ENCODE peak calls at places on chromosomes 6 and 20, in seven cellular contexts. One of them, this sample, is unnamed.
A peak's percentile ranks its signal among the peaks of the same experiment; 100 is the strongest.

GRCh38 chr6:154154389-154154967 is 115.4 kb downstream of the OPRM1 start:
- DNase-seq in cardiac muscle cell: peak; percentile 83
- DNase-seq in tibial nerve: peak; percentile 76
- DNase-seq in K562: peak; percentile 49
- DNase-seq in tibial artery: no peak
- DNase-seq in CD4-positive, alpha-beta T cell: peak; percentile 40
- DNase-seq in breast epithelium: peak; percentile 38
- DNase-seq in this sample: peak; percentile 40

GRCh38 chr6:26215200-26216014 is 128.2 kb downstream of the HFE start:
- DNase-seq in cardiac muscle cell: peak; percentile 37
- DNase-seq in tibial nerve: no peak
- DNase-seq in K562: no peak
- DNase-seq in tibial artery: no peak
- DNase-seq in CD4-positive, alpha-beta T cell: no peak
- DNase-seq in breast epithelium: no peak
- DNase-seq in this sample: no peak

GRCh38 chr6:46876126-46876525 is 45.6 kb downstream of the ADGRF5 start:
- DNase-seq in cardiac muscle cell: no peak
- DNase-seq in tibial nerve: no peak
- DNase-seq in K562: no peak
- DNase-seq in tibial artery: no peak
- DNase-seq in CD4-positive, alpha-beta T cell: no peak
- DNase-seq in breast epithelium: peak; percentile 87
- DNase-seq in this sample: no peak

GRCh38 chr20:33733654-33734576 is 2.1 kb downstream of the ZNF341 start:
- DNase-seq in cardiac muscle cell: no peak
- DNase-seq in tibial nerve: peak; percentile 34
- DNase-seq in K562: no peak
- DNase-seq in tibial artery: no peak
- DNase-seq in CD4-positive, alpha-beta T cell: no peak
- DNase-seq in breast epithelium: peak; percentile 48
- DNase-seq in this sample: no peak

GRCh38 chr6:106799008-106799952 is 169.9 kb downstream of the QRSL1 start:
- DNase-seq in cardiac muscle cell: peak; percentile 34
- DNase-seq in tibial nerve: no peak
- DNase-seq in K562: no peak
- DNase-seq in tibial artery: no peak
- DNase-seq in CD4-positive, alpha-beta T cell: no peak
- DNase-seq in breast epithelium: peak; percentile 54
- DNase-seq in this sample: no peak

GRCh38 chr6:112502348-112503130 is 155.4 kb downstream of the RFPL4B start:
- DNase-seq in cardiac muscle cell: no peak
- DNase-seq in tibial nerve: no peak
- DNase-seq in K562: no peak
- DNase-seq in tibial artery: no peak
- DNase-seq in CD4-positive, alpha-beta T cell: no peak
- DNase-seq in breast epithelium: no peak
- DNase-seq in this sample: no peak

GRCh38 chr20:9808166-9808565 is 30.7 kb downstream of the PAK5 start:
- DNase-seq in cardiac muscle cell: no peak
- DNase-seq in tibial nerve: no peak
- DNase-seq in K562: no peak
- DNase-seq in tibial artery: no peak
- DNase-seq in CD4-positive, alpha-beta T cell: no peak
- DNase-seq in breast epithelium: no peak
- DNase-seq in this sample: no peak

GRCh38 chr20:5844063-5844681 is 94.0 kb downstream of the SHLD1 start:
- DNase-seq in cardiac muscle cell: no peak
- DNase-seq in tibial nerve: no peak
- DNase-seq in K562: no peak
- DNase-seq in tibial artery: no peak
- DNase-seq in CD4-positive, alpha-beta T cell: peak; percentile 26
- DNase-seq in breast epithelium: no peak
- DNase-seq in this sample: no peak

GRCh38 chr20:42255820-42256219 is 637.6 kb upstream of the CHD6 start:
- DNase-seq in cardiac muscle cell: no peak
- DNase-seq in tibial nerve: no peak
- DNase-seq in K562: no peak
- DNase-seq in tibial artery: no peak
- DNase-seq in CD4-positive, alpha-beta T cell: no peak
- DNase-seq in breast epithelium: peak; percentile 17
- DNase-seq in this sample: no peak

GRCh38 chr20:21246143-21246542 is 57.0 kb upstream of the XRN2 start:
- DNase-seq in cardiac muscle cell: no peak
- DNase-seq in tibial nerve: no peak
- DNase-seq in K562: no peak
- DNase-seq in tibial artery: no peak
- DNase-seq in CD4-positive, alpha-beta T cell: no peak
- DNase-seq in breast epithelium: no peak
- DNase-seq in this sample: no peak

GRCh38 chr6:3746696-3747095 is 4.8 kb downstream of the PXDC1 start:
- DNase-seq in cardiac muscle cell: no peak
- DNase-seq in tibial nerve: no peak
- DNase-seq in K562: no peak
- DNase-seq in tibial artery: peak; percentile 62
- DNase-seq in CD4-positive, alpha-beta T cell: no peak
- DNase-seq in breast epithelium: no peak
- DNase-seq in this sample: no peak

GRCh38 chr6:12060780-12061619 is 48.9 kb downstream of the HIVEP1 start:
- DNase-seq in cardiac muscle cell: no peak
- DNase-seq in tibial nerve: peak; percentile 50
- DNase-seq in K562: peak; percentile 50
- DNase-seq in tibial artery: peak; percentile 72
- DNase-seq in CD4-positive, alpha-beta T cell: peak; percentile 35
- DNase-seq in breast epithelium: peak; percentile 24
- DNase-seq in this sample: no peak

GRCh38 chr20:37095108-37095608 is 639 bp downstream of the RBL1 start:
- DNase-seq in cardiac muscle cell: no peak
- DNase-seq in tibial nerve: no peak
- DNase-seq in K562: peak; percentile 29
- DNase-seq in tibial artery: no peak
- DNase-seq in CD4-positive, alpha-beta T cell: peak; percentile 34
- DNase-seq in breast epithelium: no peak
- DNase-seq in this sample: peak; percentile 27

GRCh38 chr20:6863798-6864201 is 96.3 kb downstream of the BMP2 start:
- DNase-seq in cardiac muscle cell: no peak
- DNase-seq in tibial nerve: no peak
- DNase-seq in K562: no peak
- DNase-seq in tibial artery: no peak
- DNase-seq in CD4-positive, alpha-beta T cell: no peak
- DNase-seq in breast epithelium: no peak
- DNase-seq in this sample: no peak

GRCh38 chr6:67606905-67607828 is 1027.9 kb upstream of the ADGRB3 start:
- DNase-seq in cardiac muscle cell: no peak
- DNase-seq in tibial nerve: no peak
- DNase-seq in K562: no peak
- DNase-seq in tibial artery: no peak
- DNase-seq in CD4-positive, alpha-beta T cell: no peak
- DNase-seq in breast epithelium: no peak
- DNase-seq in this sample: no peak

GRCh38 chr6:16438677-16439615 is 200.6 kb downstream of the GMPR start:
- DNase-seq in cardiac muscle cell: peak; percentile 15
- DNase-seq in tibial nerve: no peak
- DNase-seq in K562: peak; percentile 85
- DNase-seq in tibial artery: no peak
- DNase-seq in CD4-positive, alpha-beta T cell: no peak
- DNase-seq in breast epithelium: no peak
- DNase-seq in this sample: no peak

GRCh38 chr20:57702521-57702920 is 7.3 kb downstream of the PMEPA1 start:
- DNase-seq in cardiac muscle cell: no peak
- DNase-seq in tibial nerve: no peak
- DNase-seq in K562: no peak
- DNase-seq in tibial artery: no peak
- DNase-seq in CD4-positive, alpha-beta T cell: no peak
- DNase-seq in breast epithelium: no peak
- DNase-seq in this sample: no peak

GRCh38 chr20:50472693-50473610 is 37.2 kb upstream of the PTPN1 start:
- DNase-seq in cardiac muscle cell: peak; percentile 23
- DNase-seq in tibial nerve: no peak
- DNase-seq in K562: no peak
- DNase-seq in tibial artery: no peak
- DNase-seq in CD4-positive, alpha-beta T cell: no peak
- DNase-seq in breast epithelium: no peak
- DNase-seq in this sample: no peak

GRCh38 chr6:135498178-135498841 is 770 bp upstream of the AHI1 start:
- DNase-seq in cardiac muscle cell: peak; percentile 53
- DNase-seq in tibial nerve: peak; percentile 79
- DNase-seq in K562: peak; percentile 68
- DNase-seq in tibial artery: peak; percentile 85
- DNase-seq in CD4-positive, alpha-beta T cell: peak; percentile 27
- DNase-seq in breast epithelium: peak; percentile 78
- DNase-seq in this sample: peak; percentile 41

GRCh38 chr20:24746351-24746685 is 202.8 kb upstream of the CST7 start:
- DNase-seq in cardiac muscle cell: no peak
- DNase-seq in tibial nerve: no peak
- DNase-seq in K562: no peak
- DNase-seq in tibial artery: peak; percentile 65
- DNase-seq in CD4-positive, alpha-beta T cell: no peak
- DNase-seq in breast epithelium: peak; percentile 23
- DNase-seq in this sample: no peak

GRCh38 chr6:112018619-112019416 is 35.1 kb upstream of the CCN6 start:
- DNase-seq in cardiac muscle cell: no peak
- DNase-seq in tibial nerve: peak; percentile 53
- DNase-seq in K562: no peak
- DNase-seq in tibial artery: peak; percentile 76
- DNase-seq in CD4-positive, alpha-beta T cell: no peak
- DNase-seq in breast epithelium: no peak
- DNase-seq in this sample: no peak

GRCh38 chr6:5507056-5507722 is 245.9 kb downstream of the FARS2 start:
- DNase-seq in cardiac muscle cell: no peak
- DNase-seq in tibial nerve: no peak
- DNase-seq in K562: no peak
- DNase-seq in tibial artery: no peak
- DNase-seq in CD4-positive, alpha-beta T cell: no peak
- DNase-seq in breast epithelium: no peak
- DNase-seq in this sample: no peak

GRCh38 chr20:1928154-1928553 is 32.9 kb downstream of the SIRPA start:
- DNase-seq in cardiac muscle cell: no peak
- DNase-seq in tibial nerve: no peak
- DNase-seq in K562: no peak
- DNase-seq in tibial artery: no peak
- DNase-seq in CD4-positive, alpha-beta T cell: no peak
- DNase-seq in breast epithelium: no peak
- DNase-seq in this sample: no peak

GRCh38 chr20:62795023-62795761 is 1.1 kb upstream of the MRGBP start:
- DNase-seq in cardiac muscle cell: peak; percentile 76
- DNase-seq in tibial nerve: peak; percentile 42
- DNase-seq in K562: peak; percentile 69
- DNase-seq in tibial artery: peak; percentile 83
- DNase-seq in CD4-positive, alpha-beta T cell: peak; percentile 63
- DNase-seq in breast epithelium: no peak
- DNase-seq in this sample: peak; percentile 76

GRCh38 chr20:51985753-51986152 is 183.4 kb upstream of the SALL4 start:
- DNase-seq in cardiac muscle cell: no peak
- DNase-seq in tibial nerve: no peak
- DNase-seq in K562: no peak
- DNase-seq in tibial artery: no peak
- DNase-seq in CD4-positive, alpha-beta T cell: no peak
- DNase-seq in breast epithelium: no peak
- DNase-seq in this sample: no peak

GRCh38 chr6:35484921-35485392 is 11.9 kb downstream of the TEAD3 start:
- DNase-seq in cardiac muscle cell: no peak
- DNase-seq in tibial nerve: no peak
- DNase-seq in K562: peak; percentile 41
- DNase-seq in tibial artery: no peak
- DNase-seq in CD4-positive, alpha-beta T cell: no peak
- DNase-seq in breast epithelium: no peak
- DNase-seq in this sample: no peak
- H3K27ac ChIP-seq in cardiac muscle cell: peak overlapping the region; percentile 87
- H3K27ac ChIP-seq in tibial nerve: peak overlapping the region; percentile 36
- H3K27ac ChIP-seq in K562: no peak overlapping the region
- H3K27ac ChIP-seq in tibial artery: peak overlapping the region; percentile 100
- H3K27ac ChIP-seq in CD4-positive, alpha-beta T cell: no peak overlapping the region
- H3K27ac ChIP-seq in breast epithelium: peak overlapping the region; percentile 97
- H3K27ac ChIP-seq in this sample: peak overlapping the region; percentile 78

DNA sequence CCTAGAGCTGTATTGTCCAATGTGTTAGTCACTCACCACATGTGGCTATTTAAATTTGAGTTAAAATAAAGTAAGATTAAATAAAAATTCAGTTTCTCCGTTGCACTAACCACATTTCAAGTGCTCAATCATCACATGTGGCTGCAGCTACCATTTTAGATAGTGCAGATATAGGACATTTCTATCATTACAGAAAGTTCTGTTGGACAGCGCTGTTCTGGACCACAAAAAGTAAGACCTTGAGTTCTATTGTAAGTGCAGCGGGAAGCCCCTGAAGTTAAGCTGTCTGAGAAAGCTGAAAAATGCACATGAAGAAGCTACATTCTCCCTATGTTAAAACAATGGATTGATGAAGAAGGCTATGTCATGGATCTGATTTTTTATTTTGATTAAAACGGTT is 1.1 kb downstream of the ORC3 start:
- DNase-seq in cardiac muscle cell: no peak
- DNase-seq in tibial nerve: no peak
- DNase-seq in K562: no peak
- DNase-seq in tibial artery: no peak
- DNase-seq in CD4-positive, alpha-beta T cell: no peak
- DNase-seq in breast epithelium: no peak
- DNase-seq in this sample: no peak
- H3K27ac ChIP-seq in cardiac muscle cell: peak overlapping the region; percentile 64
- H3K27ac ChIP-seq in tibial nerve: no peak overlapping the region
- H3K27ac ChIP-seq in K562: peak overlapping the region; percentile 95
- H3K27ac ChIP-seq in tibial artery: no peak overlapping the region
- H3K27ac ChIP-seq in CD4-positive, alpha-beta T cell: no peak overlapping the region
- H3K27ac ChIP-seq in breast epithelium: no peak overlapping the region
- H3K27ac ChIP-seq in this sample: no peak overlapping the region

GRCh38 chr6:149489967-149490366 is 5.2 kb upstream of the ZC3H12D start:
- DNase-seq in cardiac muscle cell: no peak
- DNase-seq in tibial nerve: no peak
- DNase-seq in K562: no peak
- DNase-seq in tibial artery: no peak
- DNase-seq in CD4-positive, alpha-beta T cell: no peak
- DNase-seq in breast epithelium: no peak
- DNase-seq in this sample: no peak

GRCh38 chr6:149488815-149489214 is 4.0 kb upstream of the ZC3H12D start:
- DNase-seq in cardiac muscle cell: no peak
- DNase-seq in tibial nerve: no peak
- DNase-seq in K562: no peak
- DNase-seq in tibial artery: no peak
- DNase-seq in CD4-positive, alpha-beta T cell: no peak
- DNase-seq in breast epithelium: no peak
- DNase-seq in this sample: no peak

GRCh38 chr6:149492798-149493165 is 8.0 kb upstream of the ZC3H12D start:
- DNase-seq in cardiac muscle cell: no peak
- DNase-seq in tibial nerve: no peak
- DNase-seq in K562: no peak
- DNase-seq in tibial artery: no peak
- DNase-seq in CD4-positive, alpha-beta T cell: no peak
- DNase-seq in breast epithelium: no peak
- DNase-seq in this sample: no peak

GRCh38 chr6:149497365-149497764 is 12.6 kb upstream of the ZC3H12D start:
- DNase-seq in cardiac muscle cell: no peak
- DNase-seq in tibial nerve: no peak
- DNase-seq in K562: no peak
- DNase-seq in tibial artery: no peak
- DNase-seq in CD4-positive, alpha-beta T cell: no peak
- DNase-seq in breast epithelium: no peak
- DNase-seq in this sample: no peak

GRCh38 chr6:149493697-149494334 is 9.0 kb upstream of the ZC3H12D start:
- DNase-seq in cardiac muscle cell: no peak
- DNase-seq in tibial nerve: no peak
- DNase-seq in K562: no peak
- DNase-seq in tibial artery: no peak
- DNase-seq in CD4-positive, alpha-beta T cell: no peak
- DNase-seq in breast epithelium: no peak
- DNase-seq in this sample: no peak
- H3K27ac ChIP-seq in cardiac muscle cell: no peak overlapping the region
- H3K27ac ChIP-seq in tibial nerve: no peak overlapping the region
- H3K27ac ChIP-seq in K562: no peak overlapping the region
- H3K27ac ChIP-seq in tibial artery: no peak overlapping the region
- H3K27ac ChIP-seq in CD4-positive, alpha-beta T cell: peak overlapping the region; percentile 81
- H3K27ac ChIP-seq in breast epithelium: no peak overlapping the region
- H3K27ac ChIP-seq in this sample: no peak overlapping the region

GRCh38 chr6:139582956-139583355 is 208.5 kb upstream of the CITED2 start:
- DNase-seq in cardiac muscle cell: no peak
- DNase-seq in tibial nerve: no peak
- DNase-seq in K562: no peak
- DNase-seq in tibial artery: no peak
- DNase-seq in CD4-positive, alpha-beta T cell: no peak
- DNase-seq in breast epithelium: no peak
- DNase-seq in this sample: no peak
- H3K27ac ChIP-seq in cardiac muscle cell: no peak overlapping the region
- H3K27ac ChIP-seq in tibial nerve: no peak overlapping the region
- H3K27ac ChIP-seq in K562: no peak overlapping the region
- H3K27ac ChIP-seq in tibial artery: no peak overlapping the region
- H3K27ac ChIP-seq in CD4-positive, alpha-beta T cell: no peak overlapping the region
- H3K27ac ChIP-seq in breast epithelium: no peak overlapping the region
- H3K27ac ChIP-seq in this sample: no peak overlapping the region

This sample was measured in WERI-Rb-1.